ENCODE peak calls at places on chromosomes 16 and 17, in six cellular contexts. H, Y, A, U, L and O are unnamed samples. For H3K4me1, the result is how much of the 10 kb centered on the place peaks cover.

GRCh38 chr17:43953746-43954145 is at the start of gene PYY:
- DNase-seq in H (no peak), Y (no peak), A (no peak), U (no peak), L (no peak), O (peak)

GRCh38 chr16:27267037-27267677 is 1.4 kb downstream of the NSMCE1 start:
- DNase-seq in H (no peak), Y (no peak), A (no peak), U (no peak), L (no peak), O (no peak)

GRCh38 chr17:37676115-37676925 is 33.1 kb upstream of the DDX52 start:
- DNase-seq in H (no peak), Y (peak), A (no peak), U (no peak), L (no peak), O (no peak)

GRCh38 chr17:63694974-63695773 is 4.8 kb downstream of the LIMD2 start:
- DNase-seq in H (no peak), Y (no peak), A (no peak), U (no peak), L (no peak), O (peak)

GRCh38 chr16:73058616-73059409 is 10.9 kb upstream of the ZFHX3 start:
- DNase-seq in H (peak), Y (peak), A (peak), U (peak), L (peak), O (peak)

GRCh38 chr17:19411641-19412040 is 609 bp downstream of the RNF112 start:
- DNase-seq in H (no peak), Y (no peak), A (no peak), U (no peak), L (no peak), O (no peak)

GRCh38 chr16:87212026-87212425 is 105.2 kb downstream of the C16orf95 start:
- DNase-seq in H (no peak), Y (no peak), A (no peak), U (no peak), L (no peak), O (no peak)

GRCh38 chr16:85995591-85996461 is 96.9 kb downstream of the IRF8 start:
- DNase-seq in H (no peak), Y (no peak), A (no peak), U (no peak), L (no peak), O (no peak)

GRCh38 chr16:27650073-27650701 is 100.2 kb downstream of the KATNIP start:
- DNase-seq in H (no peak), Y (peak), A (no peak), U (peak), L (peak), O (no peak)

GRCh38 chr16:64596196-64596595 is 525.7 kb downstream of the CDH11 start:
- DNase-seq in H (no peak), Y (no peak), A (no peak), U (no peak), L (no peak), O (no peak)

GRCh38 chr16:89118361-89119061 is 24.9 kb downstream of the ACSF3 start:
- DNase-seq in H (peak), Y (no peak), A (peak), U (peak), L (peak), O (peak)

GRCh38 chr17:59221159-59221847 is 992 bp downstream of the GDPD1 start:
- DNase-seq in H (no peak), Y (no peak), A (no peak), U (no peak), L (peak), O (peak)

GRCh38 chr17:48732688-48733629 is 4.4 kb upstream of the HOXB13 start:
- DNase-seq in H (no peak), Y (no peak), A (no peak), U (no peak), L (no peak), O (no peak)

GRCh38 chr16:27231692-27232060 is 28.4 kb downstream of the KDM8 start:
- DNase-seq in H (no peak), Y (no peak), A (no peak), U (no peak), L (no peak), O (no peak)

GRCh38 chr17:48756816-48757215 is 28.3 kb upstream of the HOXB13 start:
- DNase-seq in H (no peak), Y (no peak), A (no peak), U (no peak), L (no peak), O (no peak)

GRCh38 chr17:31394544-31394943 is 3.1 kb downstream of the RAB11FIP4 start:
- DNase-seq in H (peak), Y (peak), A (peak), U (peak), L (peak), O (no peak)

GRCh38 chr17:17877548-17878358 is 41.0 kb upstream of the SREBF1 start:
- DNase-seq in H (peak), Y (peak), A (peak), U (peak), L (peak), O (no peak)

GRCh38 chr17:40935624-40936023 is 1.8 kb downstream of the KRT23 start:
- DNase-seq in H (no peak), Y (no peak), A (no peak), U (no peak), L (no peak), O (no peak)

GRCh38 chr16:31211960-31212359 is 2.0 kb upstream of the TRIM72 start:
- DNase-seq in H (no peak), Y (no peak), A (no peak), U (no peak), L (no peak), O (no peak)

GRCh38 chr16:77410449-77410848 is 24.4 kb downstream of the ADAMTS18 start:
- DNase-seq in H (no peak), Y (no peak), A (no peak), U (no peak), L (no peak), O (no peak)

GRCh38 chr17:27631897-27632725 is 1.1 kb downstream of the LGALS9 start:
- DNase-seq in H (no peak), Y (no peak), A (no peak), U (no peak), L (no peak), O (no peak)

GRCh38 chr17:66507103-66507923 is 204.9 kb downstream of the PRKCA start:
- DNase-seq in H (no peak), Y (peak), A (no peak), U (peak), L (no peak), O (no peak)

GRCh38 chr17:20116683-20117309 is 107.6 kb downstream of the SPECC1 start:
- DNase-seq in H (no peak), Y (peak), A (no peak), U (peak), L (no peak), O (no peak)

GRCh38 chr17:82638183-82638773 is 10.0 kb downstream of the WDR45B start:
- DNase-seq in H (no peak), Y (no peak), A (no peak), U (no peak), L (no peak), O (no peak)

GRCh38 chr16:58940609-58941008 is 206.5 kb upstream of the GOT2 start:
- DNase-seq in H (no peak), Y (no peak), A (no peak), U (no peak), L (no peak), O (no peak)

GRCh38 chr17:69501591-69502468 is 87.3 kb downstream of the MAP2K6 start:
- DNase-seq in H (no peak), Y (peak), A (no peak), U (peak), L (peak), O (no peak)

GRCh38 chr16:30095166-30096078 is 591 bp downstream of the YPEL3 start:
- DNase-seq in H (no peak), Y (no peak), A (peak), U (peak), L (peak), O (no peak)

GRCh38 chr17:3594056-3594810 is 15.0 kb downstream of the TRPV1 start:
- DNase-seq in H (peak), Y (peak), A (no peak), U (peak), L (peak), O (no peak)

GRCh38 chr17:67836205-67836987 is 11.1 kb downstream of the BPTF start:
- DNase-seq in H (no peak), Y (peak), A (no peak), U (no peak), L (no peak), O (no peak)

GRCh38 chr17:46126840-46127239 is 66.4 kb downstream of the KANSL1 start:
- DNase-seq in H (no peak), Y (no peak), A (no peak), U (no peak), L (no peak), O (no peak)

GRCh38 chr17:76356803-76357456 is 3.2 kb upstream of the PRPSAP1 start:
- DNase-seq in H (no peak), Y (no peak), A (no peak), U (no peak), L (no peak), O (no peak)
- H3K27ac ChIP-seq in H (no peak), Y (no peak), A (no peak), U (no peak), L (no peak), O (no peak)

GRCh38 chr17:42422958-42423712 is at the start of gene CAVIN1:
- DNase-seq in H (peak), Y (peak), A (peak), U (peak), L (peak), O (peak)
- H3K4me1 ChIP-seq in H (half or more), Y (under half), A (under half), U (under half), L (under half), O (half or more)

GRCh38 chr16:21250072-21250923 is 16.8 kb downstream of the ANKS4B start:
- DNase-seq in H (no peak), Y (no peak), A (no peak), U (no peak), L (no peak), O (no peak)

GRCh38 chr16:21256636-21257035 is 21.5 kb downstream of the CRYM start:
- DNase-seq in H (no peak), Y (no peak), A (no peak), U (no peak), L (no peak), O (no peak)

GRCh38 chr16:21257284-21257683 is 20.8 kb downstream of the CRYM start:
- DNase-seq in H (no peak), Y (no peak), A (no peak), U (no peak), L (no peak), O (no peak)

DNA sequence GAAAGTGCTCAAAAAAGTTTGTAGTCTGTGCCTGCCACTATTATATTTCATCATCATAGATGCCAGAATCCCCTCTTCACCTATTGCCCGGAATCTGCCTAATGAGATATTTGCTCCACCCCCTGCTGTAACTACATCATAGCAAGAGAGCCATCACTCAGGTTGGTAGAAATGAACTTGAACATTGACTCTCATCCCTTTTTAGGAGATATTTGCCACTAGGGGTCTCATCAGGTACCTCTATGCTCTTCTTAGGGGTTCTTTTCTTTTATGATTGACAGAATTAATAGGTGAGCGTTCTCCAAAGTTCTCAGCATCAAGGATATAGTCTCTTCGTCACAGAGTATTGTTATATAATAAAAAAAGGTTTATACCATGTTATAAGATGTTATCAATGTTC is 20.0 kb downstream of the ANKS4B start:
- DNase-seq in H (no peak), Y (no peak), A (no peak), U (no peak), L (no peak), O (no peak)
- TF ChIP-seq CTCF in H (no peak), Y (no peak), A (no peak), U (no peak), L (no peak), O (no peak)

GRCh38 chr17:80855968-80856862 is 135.4 kb upstream of the CHMP6 start:
- DNase-seq in H (no peak), Y (peak), A (peak), U (no peak), L (peak), O (peak)
- H3K27ac ChIP-seq in H (no peak), Y (no peak), A (no peak), U (no peak), L (no peak), O (peak)

GRCh38 chr17:78126895-78127239 is 1.7 kb downstream of the TMC6 start:
- DNase-seq in H (no peak), Y (no peak), A (no peak), U (no peak), L (no peak), O (no peak)

GRCh38 chr17:78124836-78125137 is 3.8 kb downstream of the TMC6 start:
- DNase-seq in H (no peak), Y (no peak), A (no peak), U (no peak), L (no peak), O (no peak)

GRCh38 chr17:78127240-78127887 is 1.2 kb downstream of the TMC6 start:
- DNase-seq in H (peak), Y (peak), A (peak), U (no peak), L (peak), O (peak)

GRCh38 chr17:78125138-78125913 is 3.2 kb downstream of the TMC6 start:
- DNase-seq in H (no peak), Y (no peak), A (no peak), U (no peak), L (no peak), O (peak)

GRCh38 chr17:78125976-78126894 is 2.3 kb downstream of the TMC6 start:
- DNase-seq in H (peak), Y (no peak), A (peak), U (no peak), L (peak), O (no peak)
- H3K4me1 ChIP-seq in H (half or more), Y (under half), A (under half), U (under half), L (half or more), O (half or more)

DNA sequence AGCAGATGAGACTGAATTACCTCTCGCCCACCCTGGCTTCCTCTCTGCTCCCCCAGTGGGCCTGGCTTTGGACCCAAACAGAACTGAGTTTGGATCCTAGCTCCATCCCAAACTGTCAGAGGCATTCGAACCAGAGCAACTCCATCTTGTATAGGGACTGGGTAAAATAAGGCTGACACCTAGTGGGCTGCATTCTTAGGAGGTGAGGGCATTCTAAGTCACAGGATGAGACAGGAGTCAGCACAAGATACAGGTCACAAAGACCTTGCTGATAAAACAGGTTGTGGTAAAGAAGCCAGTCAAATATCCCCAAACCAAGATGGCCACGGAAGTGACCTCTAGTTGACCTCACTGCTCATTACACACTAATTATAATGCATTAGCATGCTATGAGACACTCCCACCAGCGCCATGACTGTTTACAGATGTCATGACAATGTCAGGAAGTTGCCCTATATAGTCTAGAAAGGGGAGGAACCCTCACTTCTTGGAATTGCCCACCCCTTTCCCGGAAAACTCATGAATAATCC is 44.4 kb downstream of the LYRM1 start:
- DNase-seq in H (no peak), Y (peak), A (no peak), U (no peak), L (no peak), O (no peak)
- TF ChIP-seq CTCF in H (peak), Y (no peak), A (no peak), U (no peak), L (no peak), O (no peak)

GRCh38 chr16:84498859-84499620 is 5.4 kb downstream of the MEAK7 start:
- DNase-seq in H (no peak), Y (no peak), A (no peak), U (no peak), L (no peak), O (no peak)
- H3K27ac ChIP-seq in H (no peak), Y (no peak), A (no peak), U (no peak), L (no peak), O (no peak)

GRCh38 chr16:1489077-1489476 is 333 bp upstream of the PTX4 start:
- DNase-seq in H (no peak), Y (no peak), A (peak), U (no peak), L (no peak), O (no peak)
- H3K4me1 ChIP-seq in H (under half), Y (under half), A (under half), U (under half), L (under half), O (under half)

GRCh38 chr16:82043680-82044584 is 8.9 kb downstream of the HSD17B2 start:
- DNase-seq in H (no peak), Y (peak), A (no peak), U (no peak), L (no peak), O (no peak)
- TF ChIP-seq CTCF in H (no peak), Y (no peak), A (no peak), U (no peak), L (no peak), O (no peak)